ENCODE peak calls at places on chromosomes 1 and 21, in four cellular contexts. A is GM12891, G is spleen, Z is stomach. I is an unnamed sample.

GRCh38 chr1:232726048-232726779 is 79.0 kb upstream of the MAP10 start:
- DNase-seq in A (no peak), G (no peak), Z (no peak), I (no peak)

GRCh38 chr1:24047101-24047459 is 64.9 kb downstream of the MYOM3 start:
- DNase-seq in G (peak; percentile 12), Z (no peak), A (no peak), I (no peak)

GRCh38 chr1:12454406-12455391 is 163.3 kb downstream of the DHRS3 start:
- DNase-seq in G (no peak), A (no peak), Z (no peak), I (no peak)

GRCh38 chr21:31554511-31555022 is 104.9 kb upstream of the SOD1 start:
- DNase-seq in A (no peak), G (no peak), Z (no peak), I (peak; percentile 2)

GRCh38 chr1:231618588-231619256 is 7.9 kb upstream of the DISC1 start:
- DNase-seq in Z (no peak), A (no peak), G (no peak), I (no peak)

GRCh38 chr1:201090536-201090935 is 21.7 kb downstream of the CACNA1S start:
- DNase-seq in A (no peak), G (no peak), Z (no peak), I (no peak)

GRCh38 chr1:32716312-32717126 is 13.9 kb upstream of the SYNC start:
- DNase-seq in A (peak; percentile 82), Z (peak; percentile 98), G (peak; percentile 81), I (no peak)

GRCh38 chr1:96722161-96722908 is 751 bp downstream of the PTBP2 start:
- DNase-seq in Z (peak; percentile 51), A (no peak), G (peak; percentile 92), I (no peak)

GRCh38 chr1:38119000-38119399 is 72.4 kb upstream of the POU3F1 start:
- DNase-seq in G (peak; percentile 12), A (no peak), Z (no peak), I (no peak)

GRCh38 chr21:41428311-41428710 is 2.3 kb downstream of the MX1 start:
- DNase-seq in G (no peak), A (no peak), Z (no peak), I (no peak)
- TF ChIP-seq POLR2AphosphoS5 in G (no peak), A (peak; percentile 17), Z (no peak), I (no peak)

GRCh38 chr21:44925027-44925755 is 4.5 kb upstream of the ITGB2 start:
- DNase-seq in G (peak; percentile 44), A (no peak), Z (no peak), I (peak; percentile 99)
- TF ChIP-seq POLR2AphosphoS5 in G (no peak), A (no peak), Z (no peak), I (no peak)

GRCh38 chr1:93844262-93845045 is 34.6 kb downstream of the DNTTIP2 start:
- DNase-seq in Z (peak; percentile 43), A (peak; percentile 31), G (no peak), I (peak; percentile 62)
- TF ChIP-seq POLR2AphosphoS5 in Z (no peak), A (no peak), G (no peak), I (no peak)

GRCh38 chr1:186626533-186626932 is 53.7 kb downstream of the PTGS2 start:
- DNase-seq in Z (no peak), G (no peak), A (no peak), I (no peak)

GRCh38 chr1:186628910-186629309 is 51.3 kb downstream of the PTGS2 start:
- DNase-seq in G (no peak), Z (no peak), A (no peak), I (no peak)

GRCh38 chr1:186633101-186633500 is 47.1 kb downstream of the PTGS2 start:
- DNase-seq in G (no peak), Z (no peak), A (no peak), I (no peak)

GRCh38 chr1:186626969-186627368 is 53.3 kb downstream of the PTGS2 start:
- DNase-seq in A (no peak), G (no peak), Z (no peak), I (no peak)

DNA sequence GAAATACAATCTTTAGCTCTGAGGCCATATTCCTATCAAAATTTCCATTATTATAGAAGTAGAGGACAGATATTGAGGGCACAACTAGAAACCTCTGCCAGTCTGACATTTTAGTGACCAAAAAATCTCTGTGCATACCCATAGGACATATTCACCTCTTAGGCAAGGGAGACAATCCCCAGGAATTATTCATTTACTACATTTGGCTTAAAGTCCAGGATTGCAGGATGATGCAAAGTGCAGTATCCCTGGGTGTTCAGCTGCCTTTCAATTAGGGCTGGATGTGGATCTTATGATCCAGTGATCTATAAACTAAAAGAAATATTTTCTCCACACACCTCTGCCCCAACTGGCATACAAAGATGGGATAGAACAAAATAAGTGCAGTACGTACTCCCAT is 50.9 kb downstream of the PTGS2 start:
- DNase-seq in Z (no peak), A (no peak), G (no peak), I (no peak)
- TF ChIP-seq POLR2AphosphoS5 in Z (no peak), A (no peak), G (no peak), I (no peak)

GRCh38 chr1:43550598-43551246 is 20.0 kb downstream of the PTPRF start:
- DNase-seq in G (no peak), Z (no peak), A (no peak), I (no peak)

GRCh38 chr1:43554444-43554992 is 23.8 kb downstream of the PTPRF start:
- DNase-seq in G (no peak), Z (no peak), A (no peak), I (no peak)

GRCh38 chr1:43551396-43551888 is 20.8 kb downstream of the PTPRF start:
- DNase-seq in A (no peak), G (no peak), Z (no peak), I (no peak)

GRCh38 chr1:43552059-43552742 is 21.5 kb downstream of the PTPRF start:
- DNase-seq in A (no peak), Z (no peak), G (no peak), I (no peak)

DNA sequence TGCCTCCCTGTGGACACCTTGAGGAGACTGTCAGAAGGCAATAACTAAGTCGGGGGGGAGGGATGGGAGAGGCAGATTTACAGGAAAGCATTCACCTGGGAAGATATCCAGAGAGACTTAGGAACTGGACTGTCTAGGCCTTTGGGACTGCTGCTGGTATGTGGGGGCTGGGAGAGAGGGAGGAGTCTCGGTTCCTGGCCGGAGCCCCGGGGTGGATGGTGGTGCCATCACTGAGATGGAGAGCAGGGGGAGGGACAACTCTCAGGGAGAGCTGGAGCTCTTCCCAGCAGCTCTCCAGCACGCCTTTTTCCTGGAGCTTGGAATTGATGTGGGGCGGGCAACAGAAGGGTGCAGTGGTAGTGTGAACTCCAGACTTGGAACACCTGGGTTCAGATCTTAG is 22.1 kb downstream of the PTPRF start:
- DNase-seq in G (no peak), A (no peak), Z (peak; percentile 51), I (no peak)
- TF ChIP-seq POLR2AphosphoS5 in G (no peak), A (no peak), Z (no peak), I (no peak)

GRCh38 chr1:208185801-208186201 is 58.4 kb downstream of the PLXNA2 start:
- DNase-seq in Z (no peak), G (no peak), A (no peak), I (no peak)

GRCh38 chr1:208182880-208183279 is 61.3 kb downstream of the PLXNA2 start:
- DNase-seq in A (no peak), G (no peak), Z (no peak), I (no peak)

GRCh38 chr1:208181259-208181816 is 62.8 kb downstream of the PLXNA2 start:
- DNase-seq in Z (no peak), A (no peak), G (no peak), I (no peak)

GRCh38 chr1:208184993-208185703 is 59.0 kb downstream of the PLXNA2 start:
- DNase-seq in Z (no peak), G (no peak), A (no peak), I (no peak)

GRCh38 chr1:208183977-208184901 is 59.9 kb downstream of the PLXNA2 start:
- DNase-seq in A (no peak), G (no peak), Z (peak; percentile 36), I (no peak)
- TF ChIP-seq POLR2AphosphoS5 in A (no peak), G (no peak), Z (peak; percentile 45), I (no peak)

I was measured in SK-N-MC.